ENCODE peak calls at places on chromosomes 7 and 10, in nine cellular contexts. S is transverse colon, R is suprapubic skin, O is GM12878, N is HCT116, Z is esophagus muscularis mucosa, E is stomach, D is sigmoid colon, M is upper lobe of left lung. F is an unnamed sample.

GRCh38 chr10:34124522-34125035 is 690.5 kb downstream of the PARD3 start:
- DNase-seq in S (no peak), N (peak), M (peak), O (no peak), R (no peak), Z (peak), E (no peak), D (no peak), F (no peak)

GRCh38 chr10:119541459-119542356 is 811 bp downstream of the RGS10 start:
- DNase-seq in R (no peak), S (peak), D (peak), N (no peak), Z (no peak), O (no peak), M (no peak), E (peak), F (no peak)

GRCh38 chr10:4079796-4080195 is 294.8 kb upstream of the KLF6 start:
- DNase-seq in E (no peak), D (no peak), N (no peak), M (no peak), R (no peak), Z (no peak), O (no peak), S (no peak), F (no peak)

GRCh38 chr7:81264116-81264515 is 345.3 kb upstream of the SEMA3C start:
- DNase-seq in N (no peak), E (peak), R (no peak), M (no peak), O (no peak), S (no peak), D (no peak), Z (no peak), F (no peak)

GRCh38 chr7:6640246-6640721 is 3.2 kb downstream of the ZNF316 start:
- DNase-seq in D (no peak), O (no peak), N (no peak), R (peak), Z (no peak), M (no peak), E (no peak), S (no peak), F (no peak)

GRCh38 chr10:3654496-3654895 is 130.5 kb downstream of the KLF6 start:
- DNase-seq in N (no peak), R (no peak), O (no peak), E (no peak), S (no peak), Z (no peak), D (no peak), M (no peak), F (no peak)

GRCh38 chr7:51949726-51950644 is 633.4 kb upstream of the COBL start:
- DNase-seq in E (no peak), D (no peak), O (no peak), M (no peak), R (no peak), S (no peak), N (no peak), Z (no peak), F (no peak)

GRCh38 chr7:6417408-6417807 is 30.3 kb downstream of the DAGLB start:
- DNase-seq in E (no peak), S (no peak), Z (no peak), N (no peak), D (no peak), M (no peak), R (no peak), O (no peak), F (no peak)

GRCh38 chr10:2856598-2856997 is 210.8 kb upstream of the PFKP start:
- DNase-seq in E (no peak), R (no peak), N (no peak), O (no peak), D (no peak), M (no peak), Z (no peak), S (no peak), F (no peak)

GRCh38 chr10:15141136-15142067 is 27.1 kb downstream of the NMT2 start:
- DNase-seq in Z (no peak), O (peak), D (no peak), N (no peak), E (no peak), R (no peak), S (no peak), M (no peak), F (no peak)

GRCh38 chr10:2985729-2986232 is 81.6 kb upstream of the PFKP start:
- DNase-seq in S (peak), E (peak), N (peak), D (no peak), Z (no peak), O (no peak), M (peak), R (no peak), F (peak)

GRCh38 chr7:130210181-130210935 is 2.7 kb downstream of the SSMEM1 start:
- DNase-seq in E (no peak), M (no peak), O (no peak), R (no peak), Z (no peak), D (no peak), S (no peak), N (no peak), F (no peak)

GRCh38 chr7:37342170-37342569 is 106.5 kb downstream of the ELMO1 start:
- DNase-seq in N (no peak), O (no peak), S (no peak), D (no peak), R (no peak), M (no peak), E (no peak), Z (no peak), F (no peak)
- H3K4me3 ChIP-seq in N (no peak), O (peak), S (peak), D (peak), R (peak), M (peak), E (peak), Z (peak), F (no peak)

GRCh38 chr7:73986158-73986631 is 41.8 kb upstream of the ELN start:
- DNase-seq in O (no peak), E (peak), R (no peak), D (peak), N (no peak), Z (no peak), M (no peak), S (peak), F (no peak)
- TF ChIP-seq POLR2AphosphoS5 in O (no peak), E (no peak), R (no peak), D (peak), N (no peak), Z (peak), M (no peak), S (no peak), F (no peak)

GRCh38 chr7:142857625-142858024 is 2.7 kb downstream of the EPHB6 start:
- DNase-seq in E (no peak), Z (no peak), M (no peak), N (no peak), R (no peak), O (no peak), D (no peak), S (no peak), F (no peak)

GRCh38 chr7:142854505-142855400 is at the start of gene EPHB6:
- DNase-seq in E (peak), R (peak), D (peak), Z (no peak), O (no peak), M (peak), N (no peak), S (peak), F (peak)

GRCh38 chr7:142856565-142857245 is 1.8 kb downstream of the EPHB6 start:
- DNase-seq in S (no peak), N (no peak), E (no peak), Z (no peak), O (no peak), D (no peak), R (no peak), M (no peak), F (no peak)

GRCh38 chr7:142855401-142855743 is 496 bp downstream of the EPHB6 start:
- DNase-seq in M (no peak), O (no peak), N (no peak), D (no peak), E (no peak), R (no peak), S (no peak), Z (no peak), F (no peak)

GRCh38 chr7:142855756-142856564 is 1.1 kb downstream of the EPHB6 start:
- DNase-seq in Z (no peak), E (peak), O (no peak), S (peak), M (peak), N (no peak), R (peak), D (peak), F (peak)
- H3K4me3 ChIP-seq in Z (peak), E (peak), O (no peak), S (peak), M (peak), N (no peak), R (peak), D (peak), F (peak)

GRCh38 chr7:105101864-105102263 is 87.9 kb downstream of the KMT2E start:
- DNase-seq in Z (no peak), N (no peak), S (no peak), M (no peak), D (no peak), E (no peak), R (no peak), O (no peak), F (no peak)

GRCh38 chr7:105112440-105113418 is 98.7 kb downstream of the KMT2E start:
- DNase-seq in N (no peak), D (no peak), S (no peak), M (peak), Z (no peak), O (no peak), E (peak), R (no peak), F (no peak)

GRCh38 chr7:105106473-105106872 is 92.5 kb downstream of the KMT2E start:
- DNase-seq in O (no peak), S (no peak), Z (no peak), D (no peak), R (no peak), E (no peak), M (no peak), N (no peak), F (no peak)

GRCh38 chr7:105102557-105103352 is 88.8 kb downstream of the KMT2E start:
- DNase-seq in Z (no peak), R (no peak), M (no peak), D (no peak), E (no peak), O (no peak), S (no peak), N (no peak), F (no peak)

DNA sequence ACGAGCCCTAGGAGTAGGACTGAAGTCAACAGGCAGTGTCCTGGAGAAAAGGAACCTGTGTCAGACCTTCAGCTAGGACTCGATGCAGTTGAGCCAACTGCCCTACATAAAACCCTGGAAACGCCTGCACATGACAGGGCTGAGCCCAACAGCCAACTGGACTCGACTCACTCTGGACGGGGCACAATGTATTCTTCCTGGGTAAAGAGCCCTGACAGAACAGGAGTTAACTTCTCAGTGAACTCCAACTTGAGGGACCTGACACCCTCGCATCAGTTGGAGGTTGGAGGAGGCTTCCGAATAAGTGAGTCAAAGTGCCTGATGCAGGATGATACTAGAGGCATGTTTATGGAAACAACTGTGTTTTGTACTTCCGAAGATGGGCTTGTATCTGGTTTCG is 93.5 kb downstream of the KMT2E start:
- DNase-seq in O (no peak), R (no peak), E (no peak), S (no peak), N (no peak), Z (no peak), D (no peak), M (no peak), F (no peak)
- TF ChIP-seq POLR2AphosphoS5 in O (peak), R (no peak), E (no peak), S (no peak), N (no peak), Z (no peak), D (no peak), M (no peak), F (no peak)

GRCh38 chr10:102678842-102679289 is 34.6 kb downstream of the TRIM8 start:
- DNase-seq in R (no peak), M (peak), S (peak), E (peak), Z (no peak), N (no peak), O (no peak), D (peak), F (peak)

GRCh38 chr10:102675887-102676616 is 31.8 kb downstream of the TRIM8 start:
- DNase-seq in R (no peak), E (no peak), N (no peak), Z (no peak), S (no peak), M (peak), O (no peak), D (peak), F (no peak)

GRCh38 chr10:102677736-102678354 is 33.6 kb downstream of the TRIM8 start:
- DNase-seq in D (peak), O (no peak), S (peak), E (no peak), N (no peak), Z (no peak), R (no peak), M (no peak), F (no peak)

GRCh38 chr10:102675151-102675886 is 31.0 kb downstream of the TRIM8 start:
- DNase-seq in E (no peak), D (peak), R (no peak), O (no peak), N (no peak), M (no peak), Z (no peak), S (no peak), F (no peak)

DNA sequence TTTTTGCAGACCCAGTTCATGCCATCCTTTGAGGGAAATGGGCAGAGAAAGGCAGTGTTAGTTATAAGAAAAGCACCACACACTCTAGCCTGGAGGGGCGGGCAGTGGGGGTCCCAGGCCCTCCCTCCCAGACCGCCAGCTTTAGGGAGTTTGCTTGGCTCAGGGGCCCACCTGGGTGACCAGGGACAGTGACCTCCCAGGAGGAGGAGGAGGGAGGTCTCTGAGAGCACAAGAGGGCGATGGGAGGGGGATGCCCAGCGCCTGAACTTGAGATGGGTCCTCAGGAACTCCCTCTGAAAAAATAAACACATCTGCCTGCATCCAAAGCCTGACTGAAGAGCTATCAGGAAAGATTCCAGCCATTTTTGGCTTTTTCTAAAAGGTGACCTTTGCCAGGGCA is 32.6 kb downstream of the TRIM8 start:
- DNase-seq in O (no peak), E (no peak), D (peak), N (no peak), R (no peak), Z (no peak), S (no peak), M (no peak), F (no peak)
- H3K4me3 ChIP-seq in O (no peak), E (no peak), D (no peak), N (no peak), R (no peak), Z (no peak), S (no peak), M (no peak), F (no peak)

GRCh38 chr7:157464111-157464970 is 127.5 kb downstream of the DNAJB6 start:
- DNase-seq in E (peak), O (no peak), D (no peak), N (no peak), R (peak), Z (no peak), M (no peak), S (no peak), F (no peak)
- TF ChIP-seq POLR2AphosphoS5 in E (no peak), O (no peak), D (no peak), N (no peak), R (no peak), Z (no peak), M (no peak), S (no peak), F (no peak)

DNA sequence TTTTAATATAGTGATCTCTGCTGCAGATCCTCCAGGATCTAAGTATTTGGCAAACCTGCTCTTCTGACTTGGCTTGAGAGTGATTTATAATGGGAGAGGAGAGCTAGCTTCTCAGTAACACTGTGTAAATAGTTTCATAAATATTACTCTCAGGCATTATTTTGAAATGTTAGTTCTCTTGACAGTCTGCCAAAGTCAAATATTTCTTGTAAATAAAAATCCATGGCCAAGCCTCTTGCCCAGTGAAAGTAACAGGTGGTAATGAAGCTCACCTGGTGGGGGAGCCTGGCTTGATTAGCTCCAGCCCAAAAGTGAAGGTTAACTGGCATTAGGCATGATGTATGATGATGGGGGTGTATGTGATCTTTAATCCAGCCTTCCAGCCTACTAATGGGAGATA is 1055.9 kb downstream of the KCNMA1 start:
- DNase-seq in O (no peak), Z (no peak), E (no peak), M (no peak), S (no peak), R (no peak), N (no peak), D (no peak), F (no peak)
- H3K4me3 ChIP-seq in O (no peak), Z (no peak), E (no peak), M (no peak), S (no peak), R (no peak), N (no peak), D (no peak), F (no peak)

F was measured in prostate gland.